ENCODE peak calls at places on chromosomes 6 and 20, in five cellular contexts. One of them, this sample, is unnamed. For H3K4me1, the result is how much of the 10 kb centered on the place peaks cover.

GRCh38 chr20:62723351-62723750 is 14.7 kb downstream of the NTSR1 start:
- DNase-seq in tibial artery: no peak
- DNase-seq in heart right ventricle: no peak
- DNase-seq in left ventricle myocardium inferior: peak
- DNase-seq in fibroblast of lung: peak
- DNase-seq in this sample: no peak

GRCh38 chr6:105675715-105676397 is 273.0 kb upstream of the PREP start:
- DNase-seq in heart right ventricle: no peak
- DNase-seq in tibial artery: no peak
- DNase-seq in fibroblast of lung: peak
- DNase-seq in left ventricle myocardium inferior: no peak
- DNase-seq in this sample: no peak

GRCh38 chr6:53635322-53635721 is 30.2 kb downstream of the KLHL31 start:
- DNase-seq in fibroblast of lung: no peak
- DNase-seq in tibial artery: no peak
- DNase-seq in left ventricle myocardium inferior: no peak
- DNase-seq in heart right ventricle: no peak
- DNase-seq in this sample: no peak

GRCh38 chr6:69894578-69895347 is 28.4 kb downstream of the COL19A1 start:
- DNase-seq in fibroblast of lung: peak
- DNase-seq in left ventricle myocardium inferior: no peak
- DNase-seq in heart right ventricle: no peak
- DNase-seq in tibial artery: no peak
- DNase-seq in this sample: no peak

GRCh38 chr20:35669221-35669620 is 4.5 kb upstream of the CPNE1 start:
- DNase-seq in tibial artery: no peak
- DNase-seq in fibroblast of lung: no peak
- DNase-seq in heart right ventricle: no peak
- DNase-seq in left ventricle myocardium inferior: no peak
- DNase-seq in this sample: no peak

GRCh38 chr6:37922563-37922962 is 103.0 kb downstream of the ZFAND3 start:
- DNase-seq in tibial artery: no peak
- DNase-seq in heart right ventricle: no peak
- DNase-seq in fibroblast of lung: no peak
- DNase-seq in left ventricle myocardium inferior: no peak
- DNase-seq in this sample: no peak

GRCh38 chr20:18985551-18985950 is 172.0 kb downstream of the SCP2D1 start:
- DNase-seq in heart right ventricle: no peak
- DNase-seq in tibial artery: no peak
- DNase-seq in fibroblast of lung: no peak
- DNase-seq in left ventricle myocardium inferior: no peak
- DNase-seq in this sample: no peak

GRCh38 chr6:111642463-111643158 is 36.9 kb upstream of the TRAF3IP2 start:
- DNase-seq in left ventricle myocardium inferior: peak
- DNase-seq in heart right ventricle: peak
- DNase-seq in fibroblast of lung: peak
- DNase-seq in tibial artery: peak
- DNase-seq in this sample: no peak

GRCh38 chr20:24762791-24763350 is 186.2 kb upstream of the CST7 start:
- DNase-seq in tibial artery: peak
- DNase-seq in heart right ventricle: no peak
- DNase-seq in fibroblast of lung: no peak
- DNase-seq in left ventricle myocardium inferior: no peak
- DNase-seq in this sample: no peak

GRCh38 chr6:136791296-136792065 is 796 bp downstream of the MAP3K5 start:
- DNase-seq in heart right ventricle: peak
- DNase-seq in tibial artery: peak
- DNase-seq in left ventricle myocardium inferior: peak
- DNase-seq in fibroblast of lung: peak
- DNase-seq in this sample: peak

DNA sequence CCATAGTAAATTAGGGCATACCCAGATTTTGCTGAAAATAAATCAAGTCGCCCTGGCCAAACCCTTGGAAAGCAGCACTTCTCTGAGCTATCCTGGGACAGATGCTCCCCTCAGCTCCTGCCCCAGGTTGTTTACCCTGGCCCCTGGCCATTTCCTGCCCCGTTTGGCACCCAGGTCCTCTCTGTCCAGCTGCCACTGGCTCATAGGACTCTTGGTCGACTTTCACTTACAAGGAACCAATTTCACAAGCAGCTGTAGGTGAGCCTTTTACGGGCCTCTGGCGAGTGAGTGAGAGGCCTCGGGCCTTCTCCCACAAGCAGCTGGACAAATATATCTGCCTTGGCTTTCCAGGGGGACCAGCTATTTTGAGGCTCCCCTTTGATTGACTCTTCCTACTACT is 248.3 kb downstream of the HIVEP2 start:
- DNase-seq in tibial artery: peak
- DNase-seq in fibroblast of lung: no peak
- DNase-seq in left ventricle myocardium inferior: no peak
- DNase-seq in heart right ventricle: peak
- DNase-seq in this sample: peak
- H3K4me3 ChIP-seq in tibial artery: no peak
- H3K4me3 ChIP-seq in fibroblast of lung: no peak
- H3K4me3 ChIP-seq in left ventricle myocardium inferior: no peak
- H3K4me3 ChIP-seq in heart right ventricle: no peak
- H3K4me3 ChIP-seq in this sample: no peak

GRCh38 chr6:83384751-83385150 is 46.1 kb downstream of the ME1 start:
- DNase-seq in fibroblast of lung: no peak
- DNase-seq in left ventricle myocardium inferior: no peak
- DNase-seq in heart right ventricle: no peak
- DNase-seq in tibial artery: no peak
- DNase-seq in this sample: no peak

DNA sequence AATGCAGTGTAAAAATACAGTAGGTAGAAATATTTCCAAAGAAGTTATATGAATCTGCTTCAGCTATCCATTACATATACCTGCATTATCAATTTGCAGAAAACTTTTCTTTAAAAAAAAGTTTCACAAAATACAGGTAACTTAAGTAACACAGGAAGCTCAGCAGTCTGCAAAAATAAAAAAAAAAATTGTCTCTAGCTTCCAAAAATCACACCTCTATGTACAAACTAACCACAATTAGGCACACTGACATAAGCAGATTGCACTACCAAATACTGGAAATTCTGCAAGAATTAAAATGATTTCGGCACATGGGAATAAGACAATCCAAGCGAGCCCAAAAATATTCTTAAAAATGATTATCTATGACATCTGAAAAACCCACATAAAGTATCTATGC is 41.2 kb downstream of the ME1 start:
- DNase-seq in left ventricle myocardium inferior: no peak
- DNase-seq in fibroblast of lung: no peak
- DNase-seq in tibial artery: no peak
- DNase-seq in heart right ventricle: no peak
- DNase-seq in this sample: no peak
- H3K4me1 ChIP-seq in left ventricle myocardium inferior: under half
- H3K4me1 ChIP-seq in fibroblast of lung: under half
- H3K4me1 ChIP-seq in tibial artery: under half
- H3K4me1 ChIP-seq in heart right ventricle: under half
- H3K4me1 ChIP-seq in this sample: under half

DNA sequence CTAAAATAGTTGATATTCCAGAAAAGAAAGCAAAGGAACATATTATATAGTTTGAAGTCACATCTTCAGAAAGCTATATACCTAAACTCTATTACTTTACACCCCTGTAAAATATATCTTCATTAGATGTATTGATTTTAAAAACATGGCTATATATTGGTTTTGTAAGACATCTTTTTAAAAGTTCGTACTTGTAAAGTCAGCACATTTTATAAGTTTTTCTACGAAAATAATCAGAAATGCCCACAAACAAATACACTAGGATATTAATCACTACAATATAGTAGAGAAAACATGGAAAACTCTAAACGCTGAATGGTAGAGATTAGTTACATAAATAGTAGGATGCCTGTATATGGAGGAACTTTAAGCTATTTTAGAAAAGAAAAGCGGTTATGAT is 52.9 kb downstream of the RNF217 start:
- DNase-seq in fibroblast of lung: no peak
- DNase-seq in tibial artery: no peak
- DNase-seq in heart right ventricle: no peak
- DNase-seq in left ventricle myocardium inferior: no peak
- DNase-seq in this sample: no peak
- H3K27ac ChIP-seq in fibroblast of lung: no peak
- H3K27ac ChIP-seq in tibial artery: no peak
- H3K27ac ChIP-seq in heart right ventricle: no peak
- H3K27ac ChIP-seq in left ventricle myocardium inferior: no peak
- H3K27ac ChIP-seq in this sample: no peak

GRCh38 chr6:116307001-116307400 is 27.3 kb upstream of the TSPYL1 start:
- DNase-seq in tibial artery: no peak
- DNase-seq in fibroblast of lung: no peak
- DNase-seq in heart right ventricle: no peak
- DNase-seq in left ventricle myocardium inferior: no peak
- DNase-seq in this sample: no peak

GRCh38 chr6:116307633-116308032 is 27.9 kb upstream of the TSPYL1 start:
- DNase-seq in tibial artery: no peak
- DNase-seq in left ventricle myocardium inferior: no peak
- DNase-seq in fibroblast of lung: no peak
- DNase-seq in heart right ventricle: no peak
- DNase-seq in this sample: no peak

GRCh38 chr6:116313377-116313776 is 33.6 kb upstream of the TSPYL1 start:
- DNase-seq in left ventricle myocardium inferior: no peak
- DNase-seq in heart right ventricle: no peak
- DNase-seq in fibroblast of lung: peak
- DNase-seq in tibial artery: no peak
- DNase-seq in this sample: no peak

GRCh38 chr6:116309001-116309400 is 29.3 kb upstream of the TSPYL1 start:
- DNase-seq in fibroblast of lung: no peak
- DNase-seq in left ventricle myocardium inferior: no peak
- DNase-seq in tibial artery: no peak
- DNase-seq in heart right ventricle: no peak
- DNase-seq in this sample: no peak

GRCh38 chr6:116309657-116310056 is 29.9 kb upstream of the TSPYL1 start:
- DNase-seq in tibial artery: no peak
- DNase-seq in left ventricle myocardium inferior: no peak
- DNase-seq in fibroblast of lung: no peak
- DNase-seq in heart right ventricle: no peak
- DNase-seq in this sample: no peak
- H3K4me3 ChIP-seq in tibial artery: no peak
- H3K4me3 ChIP-seq in left ventricle myocardium inferior: no peak
- H3K4me3 ChIP-seq in fibroblast of lung: no peak
- H3K4me3 ChIP-seq in heart right ventricle: no peak
- H3K4me3 ChIP-seq in this sample: no peak

This sample was measured in aorta.